ENCODE peak calls at places on chromosomes 13 and 19, in eight cellular contexts. M is nephron progenitor cell; U is ovary; Y is B cell; L is lower leg skin; N is hepatocyte; B is ascending aorta; Z is CD8-positive, alpha-beta memory T cell. O is an unnamed sample.

GRCh38 chr13:30978981-30979956 is 46.8 kb downstream of the TEX26 start:
- DNase-seq in M (peak; percentile 64), U (no peak), Y (no peak), L (no peak), N (peak; percentile 30), B (no peak), Z (peak; percentile 16), O (no peak)

GRCh38 chr13:79901336-79901735 is 420.4 kb downstream of the NDFIP2 start:
- DNase-seq in M (no peak), U (no peak), Y (no peak), L (no peak), N (no peak), B (no peak), Z (no peak), O (no peak)

GRCh38 chr13:42164557-42165125 is 107.3 kb upstream of the AKAP11 start:
- DNase-seq in M (no peak), U (no peak), Y (no peak), L (no peak), N (no peak), B (no peak), Z (no peak), O (no peak)

GRCh38 chr19:47445937-47446402 is 25.7 kb downstream of the SLC8A2 start:
- DNase-seq in M (peak; percentile 76), U (no peak), Y (peak; percentile 62), L (peak; percentile 92), N (peak; percentile 70), B (no peak), Z (peak; percentile 64), O (peak; percentile 82)

GRCh38 chr19:52398091-52398461 is 427 bp downstream of the ZNF528 start:
- DNase-seq in M (no peak), U (peak; percentile 19), Y (no peak), L (no peak), N (peak; percentile 31), B (no peak), Z (no peak), O (no peak)

GRCh38 chr13:112143753-112144615 is 77.0 kb downstream of the SOX1 start:
- DNase-seq in M (no peak), U (no peak), Y (no peak), L (peak; percentile 72), N (no peak), B (no peak), Z (no peak), O (no peak)

GRCh38 chr13:97194473-97194872 is 27.7 kb upstream of the MBNL2 start:
- DNase-seq in M (no peak), U (no peak), Y (no peak), L (no peak), N (no peak), B (no peak), Z (no peak), O (no peak)

GRCh38 chr19:8648240-8648639 is 17.8 kb downstream of the NFILZ start:
- DNase-seq in M (no peak), U (no peak), Y (no peak), L (no peak), N (no peak), B (no peak), Z (no peak), O (no peak)

GRCh38 chr13:72205773-72206172 is 338.8 kb upstream of the DACH1 start:
- DNase-seq in M (no peak), U (no peak), Y (no peak), L (no peak), N (no peak), B (no peak), Z (no peak), O (no peak)

GRCh38 chr19:55585658-55586339 is 5.2 kb upstream of the ZNF579 start:
- DNase-seq in M (peak; percentile 89), U (peak; percentile 85), Y (peak; percentile 62), L (peak; percentile 89), N (peak; percentile 93), B (no peak), Z (no peak), O (peak; percentile 72)

GRCh38 chr19:1618157-1619093 is 13.2 kb upstream of the UQCR11 start:
- DNase-seq in M (no peak), U (no peak), Y (peak; percentile 52), L (no peak), N (peak; percentile 47), B (no peak), Z (no peak), O (no peak)

GRCh38 chr19:10811391-10812111 is 24.5 kb downstream of the TMED1 start:
- DNase-seq in M (no peak), U (no peak), Y (no peak), L (no peak), N (peak; percentile 1), B (no peak), Z (no peak), O (no peak)